ENCODE peak calls at places on chromosome 20, in ten cellular contexts. Z, B, G, R, V, Q, T, M, J and E are unnamed samples.

GRCh38 chr20:51923611-51924010 is 121.3 kb upstream of the SALL4 start:
- DNase-seq in J (no peak), G (no peak), M (no peak), V (no peak), T (no peak), Q (no peak), B (no peak), Z (no peak), R (no peak), E (no peak)

GRCh38 chr20:3696200-3696599 is 14.4 kb upstream of the ADAM33 start:
- DNase-seq in Z (no peak), R (no peak), Q (no peak), J (no peak), B (no peak), T (no peak), M (no peak), G (no peak), V (no peak), E (no peak)

GRCh38 chr20:63058696-63059335 is 52.1 kb upstream of the BHLHE23 start:
- DNase-seq in M (no peak), V (no peak), R (peak; percentile 36), Z (peak; percentile 25), J (no peak), G (no peak), B (no peak), T (no peak), Q (no peak), E (peak; percentile 51)

GRCh38 chr20:57791946-57792328 is 82.1 kb upstream of the PMEPA1 start:
- DNase-seq in J (no peak), Q (no peak), T (no peak), M (peak; percentile 6), R (no peak), Z (no peak), B (no peak), V (no peak), G (no peak), E (peak; percentile 25)

GRCh38 chr20:63047946-63048345 is 41.2 kb upstream of the BHLHE23 start:
- DNase-seq in Q (no peak), V (no peak), Z (no peak), M (no peak), T (no peak), R (no peak), B (no peak), G (no peak), J (no peak), E (no peak)

GRCh38 chr20:58160451-58161051 is 67.9 kb downstream of the ANKRD60 start:
- DNase-seq in V (no peak), G (no peak), J (no peak), Q (no peak), R (no peak), T (no peak), B (no peak), M (peak; percentile 71), Z (peak; percentile 55), E (no peak)

GRCh38 chr20:38514947-38515346 is 42.3 kb downstream of the RALGAPB start:
- DNase-seq in V (no peak), M (no peak), T (no peak), R (no peak), B (no peak), G (no peak), Z (no peak), Q (no peak), J (no peak), E (no peak)

GRCh38 chr20:10508060-10508459 is 73.0 kb downstream of the SLX4IP start:
- DNase-seq in Q (peak; percentile 22), R (peak; percentile 84), Z (peak; percentile 62), J (no peak), B (peak; percentile 13), T (no peak), M (no peak), V (no peak), G (no peak), E (no peak)

GRCh38 chr20:45823949-45824835 is 2.9 kb downstream of the TNNC2 start:
- DNase-seq in Z (peak; percentile 73), J (no peak), G (peak; percentile 51), R (peak; percentile 80), M (no peak), T (peak; percentile 62), Q (peak; percentile 72), B (peak; percentile 86), V (peak; percentile 49), E (no peak)

GRCh38 chr20:5714261-5715041 is 35.8 kb upstream of the SHLD1 start:
- DNase-seq in T (no peak), V (peak; percentile 79), Z (no peak), G (peak; percentile 100), J (no peak), B (no peak), R (no peak), M (no peak), Q (no peak), E (no peak)

GRCh38 chr20:44180814-44181213 is 6.2 kb downstream of the JPH2 start:
- DNase-seq in M (no peak), G (no peak), T (no peak), V (no peak), R (peak; percentile 94), J (no peak), Q (peak; percentile 34), B (no peak), Z (no peak), E (no peak)

GRCh38 chr20:8757146-8757545 is 311.7 kb upstream of the PLCB4 start:
- DNase-seq in Q (no peak), R (no peak), B (no peak), V (peak; percentile 20), Z (no peak), M (no peak), G (no peak), T (no peak), J (no peak), E (no peak)

GRCh38 chr20:8755340-8756118 is 313.4 kb upstream of the PLCB4 start:
- DNase-seq in Q (no peak), V (no peak), T (no peak), R (no peak), Z (no peak), B (no peak), G (no peak), J (no peak), M (no peak), E (no peak)

DNA sequence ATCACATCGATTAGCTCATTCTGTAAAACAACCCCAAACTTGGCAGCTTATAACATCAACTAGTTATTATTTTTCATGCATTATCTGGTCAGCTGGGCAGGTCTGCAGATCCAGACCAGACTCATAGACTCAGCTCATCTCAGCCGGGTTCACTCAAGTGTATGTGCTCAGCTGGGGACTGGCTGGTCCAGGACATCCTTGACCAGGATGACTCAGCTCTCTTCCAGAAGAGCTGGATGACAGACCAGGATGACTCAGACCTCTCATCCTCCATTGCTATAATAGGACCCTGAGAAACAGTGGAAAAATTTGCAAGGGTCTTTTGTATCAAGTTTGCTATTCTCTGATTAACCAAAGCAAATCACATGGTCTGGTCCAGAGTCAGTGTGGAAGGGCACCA is 312.5 kb upstream of the PLCB4 start:
- DNase-seq in G (peak; percentile 60), R (peak; percentile 72), B (no peak), Q (no peak), Z (no peak), J (no peak), M (no peak), V (peak; percentile 87), T (no peak), E (no peak)
- H3K27ac ChIP-seq in G (no peak overlapping the region), R (peak overlapping the region; percentile 62), B (no peak overlapping the region), Q (no peak overlapping the region), Z (no peak overlapping the region), J (no peak overlapping the region), M (no peak overlapping the region), V (peak overlapping the region; percentile 65), T (no peak overlapping the region), E (no peak overlapping the region)

DNA sequence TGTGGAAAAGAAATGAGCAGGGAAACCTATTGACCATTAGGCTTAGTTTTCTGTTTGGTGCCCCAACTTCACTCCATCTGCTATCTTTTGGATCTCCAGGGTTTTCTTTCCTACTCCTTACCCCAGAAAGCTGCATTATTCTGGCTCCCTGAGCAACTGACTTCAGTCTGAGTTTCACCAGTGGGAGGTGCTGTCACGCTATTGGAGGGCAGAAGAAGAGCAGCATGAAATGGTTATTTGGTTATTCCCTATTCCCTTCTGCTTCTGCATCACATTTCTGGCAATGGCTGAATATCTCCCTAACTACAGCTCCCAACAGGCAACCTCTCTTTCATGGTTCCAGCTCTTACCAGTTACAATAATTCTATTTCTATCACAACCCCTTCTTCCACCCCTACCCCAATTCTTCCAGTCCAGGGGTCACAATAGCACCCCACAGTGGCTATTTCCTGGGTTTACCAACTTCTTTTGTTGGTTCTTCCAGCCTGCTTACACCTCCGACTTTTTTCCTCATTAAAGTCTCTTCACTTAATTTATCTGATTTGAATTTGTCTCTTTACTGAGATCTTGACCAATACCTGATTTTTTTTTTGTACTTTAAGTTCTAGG is 311.5 kb downstream of the PLCB1 start:
- DNase-seq in V (no peak), Q (no peak), B (no peak), T (no peak), J (no peak), M (no peak), Z (no peak), G (no peak), R (no peak), E (no peak)
- TF ChIP-seq CTCF in V (no peak), Q (no peak), B (no peak), T (no peak), J (no peak), M (no peak), Z (no peak), G (no peak), R (no peak), E (no peak)

DNA sequence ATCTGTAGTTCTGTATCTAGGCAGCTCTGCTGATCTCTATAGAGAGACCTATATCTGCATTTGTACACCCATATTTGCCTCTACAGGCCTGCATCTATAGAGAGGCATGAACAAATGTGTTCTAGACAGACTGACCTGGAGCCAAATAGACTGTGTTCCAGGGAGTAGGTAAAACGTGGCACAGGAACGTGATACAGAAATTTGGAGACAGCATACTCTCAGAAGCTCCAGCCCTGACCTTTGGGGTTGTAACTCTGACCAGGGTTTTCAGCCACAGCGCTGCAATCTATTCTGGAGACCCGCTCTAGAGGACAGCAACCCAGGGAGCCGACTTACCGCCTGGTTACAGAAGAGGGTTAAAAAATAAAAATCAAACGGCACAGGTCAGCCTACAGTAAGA is 983 bp downstream of the RBBP9 start:
- DNase-seq in V (no peak), M (no peak), R (no peak), G (no peak), Q (no peak), T (no peak), J (no peak), Z (no peak), B (no peak), E (no peak)
- TF ChIP-seq EP300 in V (no peak), M (no peak), R (no peak), G (no peak), Q (no peak), T (no peak), J (no peak), Z (no peak), B (no peak), E (no peak)

DNA sequence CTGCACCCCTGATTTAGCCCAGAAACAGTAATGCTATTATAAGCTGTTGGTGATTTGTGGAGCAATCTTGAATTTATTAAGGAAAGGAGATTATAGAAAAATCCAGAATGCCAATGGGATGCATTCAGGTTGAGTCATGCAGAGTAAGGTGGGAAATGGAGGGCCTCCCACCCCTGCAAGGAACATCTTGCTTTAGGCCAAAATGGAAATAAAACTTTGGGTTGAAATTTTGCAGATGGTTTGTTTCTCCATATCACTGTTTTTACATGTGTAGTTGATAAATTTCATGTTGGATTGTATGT is 152.4 kb downstream of the BCAS1 start:
- DNase-seq in Z (no peak), G (no peak), V (no peak), T (no peak), M (no peak), Q (no peak), J (no peak), B (no peak), R (no peak), E (no peak)
- H3K27ac ChIP-seq in Z (no peak overlapping the region), G (no peak overlapping the region), V (no peak overlapping the region), T (peak overlapping the region; percentile 89), M (peak overlapping the region; percentile 95), Q (peak overlapping the region; percentile 95), J (peak overlapping the region; percentile 84), B (peak overlapping the region; percentile 90), R (peak overlapping the region; percentile 81), E (peak overlapping the region; percentile 83)